ENCODE peak calls at places on chromosome 2, in eight cellular contexts. One of them, this sample, is unnamed.

GRCh38 chr2:98822301-98823164 is 91.6 kb upstream of the MGAT4A start:
- DNase-seq in body of pancreas: peak; percentile 36
- DNase-seq in iPS DF 6.9: peak; percentile 20
- DNase-seq in fibroblast of lung: no peak
- DNase-seq in tibial artery: peak; percentile 77
- DNase-seq in CD8-positive, alpha-beta T cell: peak; percentile 78
- DNase-seq in mucosa of descending colon: no peak
- DNase-seq in IMR-90: no peak
- DNase-seq in this sample: peak; percentile 42

GRCh38 chr2:13711154-13711553 is 921.4 kb upstream of the LRATD1 start:
- DNase-seq in mucosa of descending colon: no peak
- DNase-seq in body of pancreas: peak; percentile 27
- DNase-seq in fibroblast of lung: no peak
- DNase-seq in iPS DF 6.9: no peak
- DNase-seq in tibial artery: no peak
- DNase-seq in IMR-90: no peak
- DNase-seq in CD8-positive, alpha-beta T cell: no peak
- DNase-seq in this sample: no peak

GRCh38 chr2:45319683-45320082 is 291.4 kb downstream of the SRBD1 start:
- DNase-seq in tibial artery: no peak
- DNase-seq in IMR-90: no peak
- DNase-seq in fibroblast of lung: no peak
- DNase-seq in body of pancreas: no peak
- DNase-seq in CD8-positive, alpha-beta T cell: no peak
- DNase-seq in mucosa of descending colon: no peak
- DNase-seq in iPS DF 6.9: no peak
- DNase-seq in this sample: no peak

GRCh38 chr2:65466551-65466950 is 34.2 kb upstream of the SPRED2 start:
- DNase-seq in tibial artery: no peak
- DNase-seq in IMR-90: no peak
- DNase-seq in fibroblast of lung: no peak
- DNase-seq in CD8-positive, alpha-beta T cell: no peak
- DNase-seq in body of pancreas: no peak
- DNase-seq in iPS DF 6.9: no peak
- DNase-seq in mucosa of descending colon: no peak
- DNase-seq in this sample: no peak

GRCh38 chr2:26460613-26461031 is 17.3 kb downstream of the OTOF start:
- DNase-seq in body of pancreas: no peak
- DNase-seq in iPS DF 6.9: no peak
- DNase-seq in CD8-positive, alpha-beta T cell: no peak
- DNase-seq in mucosa of descending colon: no peak
- DNase-seq in tibial artery: peak; percentile 53
- DNase-seq in IMR-90: no peak
- DNase-seq in fibroblast of lung: no peak
- DNase-seq in this sample: no peak

GRCh38 chr2:187541086-187542085 is 12.8 kb downstream of the TFPI start:
- DNase-seq in body of pancreas: peak; percentile 43
- DNase-seq in IMR-90: peak; percentile 94
- DNase-seq in mucosa of descending colon: no peak
- DNase-seq in iPS DF 6.9: no peak
- DNase-seq in tibial artery: no peak
- DNase-seq in fibroblast of lung: peak; percentile 96
- DNase-seq in CD8-positive, alpha-beta T cell: no peak
- DNase-seq in this sample: no peak

GRCh38 chr2:240556553-240557100 is 1.2 kb downstream of the ANKMY1 start:
- DNase-seq in body of pancreas: no peak
- DNase-seq in IMR-90: peak; percentile 37
- DNase-seq in tibial artery: no peak
- DNase-seq in iPS DF 6.9: no peak
- DNase-seq in CD8-positive, alpha-beta T cell: peak; percentile 77
- DNase-seq in mucosa of descending colon: peak; percentile 51
- DNase-seq in fibroblast of lung: peak; percentile 39
- DNase-seq in this sample: peak; percentile 70

GRCh38 chr2:23260621-23261020 is 124.4 kb upstream of the KLHL29 start:
- DNase-seq in iPS DF 6.9: no peak
- DNase-seq in IMR-90: no peak
- DNase-seq in mucosa of descending colon: no peak
- DNase-seq in tibial artery: no peak
- DNase-seq in CD8-positive, alpha-beta T cell: no peak
- DNase-seq in body of pancreas: no peak
- DNase-seq in fibroblast of lung: no peak
- DNase-seq in this sample: no peak

GRCh38 chr2:112048887-112049286 is 6.2 kb upstream of the TMEM87B start:
- DNase-seq in iPS DF 6.9: no peak
- DNase-seq in fibroblast of lung: peak; percentile 56
- DNase-seq in body of pancreas: peak; percentile 71
- DNase-seq in IMR-90: peak; percentile 74
- DNase-seq in tibial artery: no peak
- DNase-seq in CD8-positive, alpha-beta T cell: no peak
- DNase-seq in mucosa of descending colon: peak; percentile 81
- DNase-seq in this sample: no peak

GRCh38 chr2:151786077-151786476 is 42.1 kb downstream of the ARL5A start:
- DNase-seq in CD8-positive, alpha-beta T cell: no peak
- DNase-seq in body of pancreas: no peak
- DNase-seq in IMR-90: no peak
- DNase-seq in fibroblast of lung: no peak
- DNase-seq in mucosa of descending colon: no peak
- DNase-seq in tibial artery: no peak
- DNase-seq in iPS DF 6.9: no peak
- DNase-seq in this sample: no peak

GRCh38 chr2:58539973-58540372 is 298.8 kb upstream of the FANCL start:
- DNase-seq in fibroblast of lung: no peak
- DNase-seq in body of pancreas: no peak
- DNase-seq in iPS DF 6.9: peak; percentile 81
- DNase-seq in CD8-positive, alpha-beta T cell: no peak
- DNase-seq in tibial artery: no peak
- DNase-seq in IMR-90: no peak
- DNase-seq in mucosa of descending colon: no peak
- DNase-seq in this sample: no peak

GRCh38 chr2:142131016-142131714 is at the start of gene LRP1B:
- DNase-seq in mucosa of descending colon: peak; percentile 6
- DNase-seq in fibroblast of lung: peak; percentile 60
- DNase-seq in iPS DF 6.9: no peak
- DNase-seq in CD8-positive, alpha-beta T cell: no peak
- DNase-seq in tibial artery: no peak
- DNase-seq in body of pancreas: peak; percentile 21
- DNase-seq in IMR-90: peak; percentile 7
- DNase-seq in this sample: no peak

GRCh38 chr2:72949642-72950041 is 32.3 kb downstream of the EMX1 start:
- DNase-seq in body of pancreas: no peak
- DNase-seq in IMR-90: peak; percentile 39
- DNase-seq in tibial artery: no peak
- DNase-seq in iPS DF 6.9: no peak
- DNase-seq in CD8-positive, alpha-beta T cell: no peak
- DNase-seq in mucosa of descending colon: no peak
- DNase-seq in fibroblast of lung: no peak
- DNase-seq in this sample: no peak

GRCh38 chr2:23384551-23385349 is at the start of gene KLHL29:
- DNase-seq in tibial artery: peak; percentile 91
- DNase-seq in CD8-positive, alpha-beta T cell: peak; percentile 79
- DNase-seq in mucosa of descending colon: peak; percentile 89
- DNase-seq in fibroblast of lung: peak; percentile 62
- DNase-seq in iPS DF 6.9: no peak
- DNase-seq in IMR-90: peak; percentile 71
- DNase-seq in body of pancreas: peak; percentile 78
- DNase-seq in this sample: no peak

GRCh38 chr2:226475650-226476049 is 324.0 kb downstream of the IRS1 start:
- DNase-seq in mucosa of descending colon: no peak
- DNase-seq in body of pancreas: no peak
- DNase-seq in iPS DF 6.9: no peak
- DNase-seq in CD8-positive, alpha-beta T cell: no peak
- DNase-seq in IMR-90: peak; percentile 78
- DNase-seq in tibial artery: no peak
- DNase-seq in fibroblast of lung: peak; percentile 89
- DNase-seq in this sample: no peak

GRCh38 chr2:10579441-10580169 is 110.2 kb downstream of the NOL10 start:
- DNase-seq in CD8-positive, alpha-beta T cell: no peak
- DNase-seq in IMR-90: no peak
- DNase-seq in fibroblast of lung: no peak
- DNase-seq in body of pancreas: no peak
- DNase-seq in tibial artery: no peak
- DNase-seq in mucosa of descending colon: no peak
- DNase-seq in iPS DF 6.9: no peak
- DNase-seq in this sample: no peak

GRCh38 chr2:188897096-188897495 is 77.1 kb upstream of the COL3A1 start:
- DNase-seq in mucosa of descending colon: no peak
- DNase-seq in IMR-90: peak; percentile 65
- DNase-seq in iPS DF 6.9: no peak
- DNase-seq in body of pancreas: no peak
- DNase-seq in CD8-positive, alpha-beta T cell: no peak
- DNase-seq in fibroblast of lung: peak; percentile 69
- DNase-seq in tibial artery: no peak
- DNase-seq in this sample: no peak

GRCh38 chr2:196356332-196356731 is 185.0 kb upstream of the STK17B start:
- DNase-seq in IMR-90: no peak
- DNase-seq in fibroblast of lung: no peak
- DNase-seq in body of pancreas: no peak
- DNase-seq in CD8-positive, alpha-beta T cell: no peak
- DNase-seq in mucosa of descending colon: no peak
- DNase-seq in iPS DF 6.9: no peak
- DNase-seq in tibial artery: no peak
- DNase-seq in this sample: no peak

GRCh38 chr2:68926782-68927181 is 25.9 kb downstream of the GKN2 start:
- DNase-seq in iPS DF 6.9: no peak
- DNase-seq in mucosa of descending colon: no peak
- DNase-seq in body of pancreas: no peak
- DNase-seq in tibial artery: no peak
- DNase-seq in fibroblast of lung: peak; percentile 39
- DNase-seq in IMR-90: no peak
- DNase-seq in CD8-positive, alpha-beta T cell: no peak
- DNase-seq in this sample: no peak

GRCh38 chr2:186561467-186562208 is 28.2 kb upstream of the ITGAV start:
- DNase-seq in mucosa of descending colon: no peak
- DNase-seq in IMR-90: no peak
- DNase-seq in CD8-positive, alpha-beta T cell: no peak
- DNase-seq in body of pancreas: no peak
- DNase-seq in iPS DF 6.9: no peak
- DNase-seq in fibroblast of lung: no peak
- DNase-seq in tibial artery: no peak
- DNase-seq in this sample: no peak

GRCh38 chr2:239669899-239670460 is 269.2 kb upstream of the HDAC4 start:
- DNase-seq in body of pancreas: no peak
- DNase-seq in IMR-90: no peak
- DNase-seq in CD8-positive, alpha-beta T cell: peak; percentile 47
- DNase-seq in mucosa of descending colon: no peak
- DNase-seq in fibroblast of lung: no peak
- DNase-seq in tibial artery: peak; percentile 60
- DNase-seq in iPS DF 6.9: no peak
- DNase-seq in this sample: no peak

GRCh38 chr2:231541605-231542509 is 11.6 kb upstream of the NMUR1 start:
- DNase-seq in CD8-positive, alpha-beta T cell: no peak
- DNase-seq in iPS DF 6.9: no peak
- DNase-seq in fibroblast of lung: no peak
- DNase-seq in tibial artery: no peak
- DNase-seq in body of pancreas: no peak
- DNase-seq in IMR-90: no peak
- DNase-seq in mucosa of descending colon: no peak
- DNase-seq in this sample: no peak

GRCh38 chr2:222813177-222813843 is 47.5 kb upstream of the ACSL3 start:
- DNase-seq in tibial artery: no peak
- DNase-seq in iPS DF 6.9: no peak
- DNase-seq in mucosa of descending colon: no peak
- DNase-seq in IMR-90: no peak
- DNase-seq in body of pancreas: no peak
- DNase-seq in CD8-positive, alpha-beta T cell: no peak
- DNase-seq in fibroblast of lung: no peak
- DNase-seq in this sample: no peak

GRCh38 chr2:151851761-151852160 is 23.5 kb upstream of the ARL5A start:
- DNase-seq in tibial artery: no peak
- DNase-seq in CD8-positive, alpha-beta T cell: no peak
- DNase-seq in mucosa of descending colon: no peak
- DNase-seq in fibroblast of lung: peak; percentile 79
- DNase-seq in iPS DF 6.9: no peak
- DNase-seq in body of pancreas: no peak
- DNase-seq in IMR-90: no peak
- DNase-seq in this sample: no peak

GRCh38 chr2:216732334-216732733 is 37.0 kb upstream of the IGFBP5 start:
- DNase-seq in tibial artery: no peak
- DNase-seq in mucosa of descending colon: no peak
- DNase-seq in CD8-positive, alpha-beta T cell: no peak
- DNase-seq in IMR-90: no peak
- DNase-seq in fibroblast of lung: no peak
- DNase-seq in body of pancreas: no peak
- DNase-seq in iPS DF 6.9: no peak
- DNase-seq in this sample: no peak

DNA sequence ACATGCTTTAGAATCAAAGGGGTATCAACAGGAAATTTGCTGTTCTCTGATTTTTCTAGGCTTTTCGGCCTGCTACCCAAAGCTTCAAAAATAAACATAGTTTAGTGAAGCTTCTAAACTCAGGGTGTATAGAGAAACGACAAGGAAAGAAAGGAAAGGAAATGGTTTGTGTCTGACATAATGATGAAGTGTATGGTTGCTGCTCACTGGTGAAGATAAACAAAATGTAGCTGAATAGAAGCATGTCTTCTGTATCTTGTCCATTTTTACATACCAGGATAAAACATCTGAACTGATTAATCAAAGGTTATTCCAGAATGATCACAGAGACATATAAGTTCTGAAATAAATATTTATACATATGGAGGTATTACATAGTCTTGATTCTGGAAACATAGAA is 1324.6 kb upstream of the NRXN1 start:
- DNase-seq in tibial artery: no peak
- DNase-seq in body of pancreas: no peak
- DNase-seq in iPS DF 6.9: no peak
- DNase-seq in IMR-90: peak; percentile 59
- DNase-seq in mucosa of descending colon: no peak
- DNase-seq in CD8-positive, alpha-beta T cell: no peak
- DNase-seq in fibroblast of lung: peak; percentile 29
- DNase-seq in this sample: no peak
- H3K9me3 ChIP-seq in tibial artery: no peaks in the 10 kb centered on the region
- H3K9me3 ChIP-seq in body of pancreas: no peaks in the 10 kb centered on the region
- H3K9me3 ChIP-seq in iPS DF 6.9: no peaks in the 10 kb centered on the region
- H3K9me3 ChIP-seq in IMR-90: no peaks in the 10 kb centered on the region
- H3K9me3 ChIP-seq in mucosa of descending colon: peaks cover 3% of the 10 kb centered on the region
- H3K9me3 ChIP-seq in CD8-positive, alpha-beta T cell: no peaks in the 10 kb centered on the region
- H3K9me3 ChIP-seq in fibroblast of lung: no peaks in the 10 kb centered on the region
- H3K9me3 ChIP-seq in this sample: no peaks in the 10 kb centered on the region

GRCh38 chr2:220278022-220278421 is 650.6 kb downstream of the SLC4A3 start:
- DNase-seq in body of pancreas: no peak
- DNase-seq in IMR-90: no peak
- DNase-seq in iPS DF 6.9: no peak
- DNase-seq in CD8-positive, alpha-beta T cell: no peak
- DNase-seq in fibroblast of lung: no peak
- DNase-seq in mucosa of descending colon: no peak
- DNase-seq in tibial artery: no peak
- DNase-seq in this sample: no peak
- H3K9me3 ChIP-seq in body of pancreas: no peaks in the 10 kb centered on the region
- H3K9me3 ChIP-seq in IMR-90: no peaks in the 10 kb centered on the region
- H3K9me3 ChIP-seq in iPS DF 6.9: no peaks in the 10 kb centered on the region
- H3K9me3 ChIP-seq in CD8-positive, alpha-beta T cell: no peaks in the 10 kb centered on the region
- H3K9me3 ChIP-seq in fibroblast of lung: no peaks in the 10 kb centered on the region
- H3K9me3 ChIP-seq in mucosa of descending colon: no peaks in the 10 kb centered on the region
- H3K9me3 ChIP-seq in tibial artery: no peaks in the 10 kb centered on the region
- H3K9me3 ChIP-seq in this sample: no peaks in the 10 kb centered on the region

GRCh38 chr2:363823-364470 is 76.1 kb upstream of the ALKAL2 start:
- DNase-seq in body of pancreas: no peak
- DNase-seq in CD8-positive, alpha-beta T cell: no peak
- DNase-seq in IMR-90: no peak
- DNase-seq in tibial artery: no peak
- DNase-seq in fibroblast of lung: no peak
- DNase-seq in mucosa of descending colon: no peak
- DNase-seq in iPS DF 6.9: no peak
- DNase-seq in this sample: no peak
- H3K9me3 ChIP-seq in body of pancreas: no peaks in the 10 kb centered on the region
- H3K9me3 ChIP-seq in CD8-positive, alpha-beta T cell: peaks cover 7% of the 10 kb centered on the region
- H3K9me3 ChIP-seq in IMR-90: peaks cover 39% of the 10 kb centered on the region
- H3K9me3 ChIP-seq in tibial artery: no peaks in the 10 kb centered on the region
- H3K9me3 ChIP-seq in fibroblast of lung: no peaks in the 10 kb centered on the region
- H3K9me3 ChIP-seq in mucosa of descending colon: no peaks in the 10 kb centered on the region
- H3K9me3 ChIP-seq in iPS DF 6.9: no peaks in the 10 kb centered on the region
- H3K9me3 ChIP-seq in this sample: no peaks in the 10 kb centered on the region

GRCh38 chr2:228839506-228839905 is 431.6 kb downstream of the PID1 start:
- DNase-seq in tibial artery: no peak
- DNase-seq in iPS DF 6.9: no peak
- DNase-seq in CD8-positive, alpha-beta T cell: no peak
- DNase-seq in IMR-90: no peak
- DNase-seq in mucosa of descending colon: no peak
- DNase-seq in body of pancreas: peak; percentile 16
- DNase-seq in fibroblast of lung: no peak
- DNase-seq in this sample: no peak
- H3K9me3 ChIP-seq in tibial artery: no peaks in the 10 kb centered on the region
- H3K9me3 ChIP-seq in iPS DF 6.9: no peaks in the 10 kb centered on the region
- H3K9me3 ChIP-seq in CD8-positive, alpha-beta T cell: no peaks in the 10 kb centered on the region
- H3K9me3 ChIP-seq in IMR-90: peaks cover 6% of the 10 kb centered on the region
- H3K9me3 ChIP-seq in mucosa of descending colon: no peaks in the 10 kb centered on the region
- H3K9me3 ChIP-seq in body of pancreas: no peaks in the 10 kb centered on the region
- H3K9me3 ChIP-seq in fibroblast of lung: no peaks in the 10 kb centered on the region
- H3K9me3 ChIP-seq in this sample: no peaks in the 10 kb centered on the region

This sample was measured in T-helper 17 cell.